ENCODE peak calls at places on chromosomes 12 and 14, in six cellular contexts. V is NCI-H82, W is ELF-1, K is T-helper 17 cell, N is A549, F is AML-193. O is an unnamed sample.

GRCh38 chr14:35215110-35215872 is 76.9 kb upstream of the PSMA6 start:
- DNase-seq in V (peak), W (no peak), K (no peak), N (peak), F (peak), O (no peak)

GRCh38 chr12:44573723-44574122 is 302.4 kb downstream of the NELL2 start:
- DNase-seq in V (no peak), W (no peak), K (no peak), N (no peak), F (no peak), O (no peak)

GRCh38 chr12:56299308-56299852 is 750 bp downstream of the CS start:
- DNase-seq in V (peak), W (no peak), K (no peak), N (peak), F (peak), O (peak)

GRCh38 chr14:96805906-96806305 is 8.7 kb downstream of the VRK1 start:
- DNase-seq in V (peak), W (no peak), K (no peak), N (no peak), F (no peak), O (no peak)

GRCh38 chr12:51368640-51369517 is 22.3 kb downstream of the GALNT6 start:
- DNase-seq in V (peak), W (no peak), K (peak), N (no peak), F (peak), O (peak)

GRCh38 chr12:69275471-69275891 is 36.1 kb downstream of the CPSF6 start:
- DNase-seq in V (peak), W (no peak), K (no peak), N (no peak), F (no peak), O (no peak)

GRCh38 chr12:20404576-20405346 is 36.4 kb downstream of the PDE3A start:
- DNase-seq in V (no peak), W (no peak), K (no peak), N (peak), F (peak), O (peak)

GRCh38 chr14:67583711-67584644 is 16.1 kb downstream of the PIGH start:
- DNase-seq in V (peak), W (peak), K (no peak), N (peak), F (peak), O (peak)

GRCh38 chr14:80926706-80927384 is 14.7 kb downstream of the CEP128 start:
- DNase-seq in V (no peak), W (no peak), K (no peak), N (no peak), F (no peak), O (no peak)

GRCh38 chr12:105382771-105383632 is 52.5 kb downstream of the C12orf75 start:
- DNase-seq in V (peak), W (peak), K (no peak), N (peak), F (peak), O (peak)

O was measured in HL-60.